ENCODE peak calls at places on chromosomes 1 and 21, in nine cellular contexts. I, C, P, N, K, G, T, Z and M are unnamed samples.

GRCh38 chr1:27643626-27644368 is 8.8 kb upstream of the FGR start:
- DNase-seq in I (no peak), C (no peak), P (peak), N (peak), K (peak), G (no peak), T (no peak), Z (no peak), M (peak)

GRCh38 chr1:48462716-48463285 is 9.2 kb downstream of the SPATA6 start:
- DNase-seq in I (no peak), C (no peak), P (no peak), N (no peak), K (no peak), G (no peak), T (no peak), Z (no peak), M (no peak)

GRCh38 chr1:22628698-22629444 is 7.6 kb upstream of the C1QA start:
- DNase-seq in I (no peak), C (no peak), P (no peak), N (no peak), K (no peak), G (no peak), T (no peak), Z (no peak), M (no peak)

GRCh38 chr1:156805766-156806511 is 10.7 kb downstream of the SH2D2A start:
- DNase-seq in I (no peak), C (peak), P (no peak), N (no peak), K (peak), G (no peak), T (peak), Z (no peak), M (peak)

GRCh38 chr1:50421366-50421748 is 1.9 kb downstream of the DMRTA2 start:
- DNase-seq in I (no peak), C (no peak), P (no peak), N (no peak), K (no peak), G (no peak), T (no peak), Z (no peak), M (no peak)

GRCh38 chr1:89697397-89697796 is 64.5 kb downstream of the LRRC8C start:
- DNase-seq in I (no peak), C (no peak), P (no peak), N (no peak), K (no peak), G (no peak), T (no peak), Z (no peak), M (no peak)

GRCh38 chr1:38009088-38009840 is 3.3 kb upstream of the UTP11 start:
- DNase-seq in I (no peak), C (no peak), P (peak), N (no peak), K (peak), G (no peak), T (no peak), Z (no peak), M (peak)

GRCh38 chr1:9425859-9426258 is 113.4 kb upstream of the SLC25A33 start:
- DNase-seq in I (no peak), C (no peak), P (no peak), N (no peak), K (no peak), G (no peak), T (no peak), Z (no peak), M (no peak)

GRCh38 chr1:23611601-23612327 is 52.5 kb upstream of the ID3 start:
- DNase-seq in I (no peak), C (no peak), P (peak), N (no peak), K (no peak), G (no peak), T (no peak), Z (no peak), M (no peak)

GRCh38 chr1:244834596-244835275 is 722 bp upstream of the COX20 start:
- DNase-seq in I (peak), C (peak), P (peak), N (peak), K (peak), G (peak), T (peak), Z (no peak), M (peak)

GRCh38 chr1:228378453-228379164 is 28.0 kb downstream of the TRIM11 start:
- DNase-seq in I (no peak), C (peak), P (peak), N (peak), K (peak), G (peak), T (no peak), Z (no peak), M (peak)

GRCh38 chr1:204685236-204686006 is at the start of gene LRRN2:
- DNase-seq in I (no peak), C (no peak), P (no peak), N (no peak), K (no peak), G (no peak), T (peak), Z (peak), M (peak)

GRCh38 chr1:45876000-45876399 is 72.6 kb downstream of the MAST2 start:
- DNase-seq in I (no peak), C (no peak), P (no peak), N (no peak), K (no peak), G (no peak), T (no peak), Z (no peak), M (peak)

GRCh38 chr1:180503274-180503862 is 991 bp upstream of the ACBD6 start:
- DNase-seq in I (no peak), C (no peak), P (no peak), N (no peak), K (no peak), G (no peak), T (no peak), Z (no peak), M (peak)

GRCh38 chr21:28235169-28235892 is 757.3 kb downstream of the LTN1 start:
- DNase-seq in I (no peak), C (no peak), P (no peak), N (no peak), K (peak), G (no peak), T (no peak), Z (no peak), M (no peak)

GRCh38 chr1:109801791-109802135 is 38.0 kb upstream of the EPS8L3 start:
- DNase-seq in I (no peak), C (no peak), P (no peak), N (no peak), K (no peak), G (no peak), T (no peak), Z (no peak), M (no peak)

GRCh38 chr1:197619008-197619640 is 156.2 kb downstream of the DENND1B start:
- DNase-seq in I (no peak), C (no peak), P (no peak), N (no peak), K (peak), G (no peak), T (peak), Z (no peak), M (peak)

GRCh38 chr1:98325646-98326441 is 335.7 kb upstream of the SNX7 start:
- DNase-seq in I (no peak), C (peak), P (no peak), N (no peak), K (peak), G (peak), T (peak), Z (no peak), M (peak)

GRCh38 chr21:44450999-44451398 is 4.3 kb upstream of the LRRC3 start:
- DNase-seq in I (no peak), C (no peak), P (no peak), N (no peak), K (no peak), G (no peak), T (no peak), Z (no peak), M (no peak)

GRCh38 chr1:206021796-206022365 is 1.8 kb downstream of the CTSE start:
- DNase-seq in I (no peak), C (no peak), P (no peak), N (no peak), K (peak), G (no peak), T (no peak), Z (no peak), M (peak)

GRCh38 chr1:6794164-6794563 is 8.9 kb downstream of the CAMTA1 start:
- DNase-seq in I (peak), C (no peak), P (no peak), N (no peak), K (peak), G (no peak), T (peak), Z (no peak), M (peak)

GRCh38 chr21:44485254-44485793 is 30.0 kb downstream of the LRRC3 start:
- DNase-seq in I (no peak), C (no peak), P (no peak), N (peak), K (no peak), G (no peak), T (no peak), Z (no peak), M (no peak)

GRCh38 chr1:110280804-110281203 is 58.4 kb upstream of the RBM15 start:
- DNase-seq in I (no peak), C (no peak), P (no peak), N (no peak), K (no peak), G (no peak), T (no peak), Z (no peak), M (no peak)

GRCh38 chr1:183817576-183818288 is 12.8 kb downstream of the RGL1 start:
- DNase-seq in I (no peak), C (no peak), P (no peak), N (no peak), K (peak), G (no peak), T (no peak), Z (no peak), M (no peak)

GRCh38 chr1:202644219-202645096 is 65.8 kb downstream of the SYT2 start:
- DNase-seq in I (no peak), C (no peak), P (no peak), N (no peak), K (no peak), G (no peak), T (no peak), Z (no peak), M (no peak)

GRCh38 chr21:43768868-43769167 is 7.3 kb downstream of the CSTB start:
- DNase-seq in I (no peak), C (no peak), P (no peak), N (no peak), K (no peak), G (no peak), T (no peak), Z (no peak), M (no peak)

GRCh38 chr1:228158151-228158571 is 7.4 kb upstream of the IBA57 start:
- DNase-seq in I (no peak), C (no peak), P (no peak), N (no peak), K (no peak), G (no peak), T (no peak), Z (no peak), M (peak)

GRCh38 chr1:179175011-179175934 is 54.2 kb downstream of the ABL2 start:
- DNase-seq in I (peak), C (peak), P (no peak), N (no peak), K (peak), G (no peak), T (peak), Z (peak), M (peak)

GRCh38 chr1:109491372-109491771 is 2.5 kb upstream of the CYB561D1 start:
- DNase-seq in I (no peak), C (no peak), P (no peak), N (no peak), K (no peak), G (no peak), T (no peak), Z (no peak), M (no peak)

GRCh38 chr1:169486281-169486904 is 649 bp upstream of the SLC19A2 start:
- DNase-seq in I (no peak), C (no peak), P (no peak), N (no peak), K (peak), G (peak), T (no peak), Z (no peak), M (peak)

GRCh38 chr1:237875291-237875690 is 15.4 kb downstream of the ZP4 start:
- DNase-seq in I (no peak), C (no peak), P (no peak), N (no peak), K (no peak), G (no peak), T (no peak), Z (no peak), M (no peak)

GRCh38 chr1:237769916-237770315 is 120.8 kb downstream of the ZP4 start:
- DNase-seq in I (no peak), C (no peak), P (no peak), N (no peak), K (no peak), G (no peak), T (no peak), Z (no peak), M (no peak)